ENCODE peak calls at places on chromosomes 1 and 21, in ten cellular contexts. B is nephron progenitor cell; R is RPMI8226; K is activated T-cell treated with anti-CD3 and anti-CD28 coated beads for 24 hours; N is progenitor cell of endocrine pancreas; L is NCI-H1092 treated with DMSO at 0.1 percent for 48 hours; C is heart right ventricle; I is ELR; Y is activated naive CD4-positive, alpha-beta T cell; A is stimulated activated CD4-positive, alpha-beta T cell treated with anti-CD3 and anti-CD28 coated beads, Interleukin-12 subunit alpha, Interleukin-12 subunit beta, amount 100 ng/mL, for 4 hours. U is an unnamed sample.

GRCh38 chr1:59738591-59739015 is 76.1 kb upstream of the HOOK1 start:
- DNase-seq in L (no peak), C (no peak), R (no peak), I (peak), K (no peak), A (no peak), Y (no peak), N (no peak), B (no peak), U (no peak)

GRCh38 chr1:203076031-203076511 is 9.7 kb downstream of the MYOG start:
- DNase-seq in A (no peak), I (no peak), K (no peak), C (no peak), N (no peak), B (no peak), Y (no peak), R (no peak), L (no peak), U (no peak)

GRCh38 chr1:70509996-70510876 is 99.2 kb downstream of the CTH start:
- DNase-seq in B (no peak), C (no peak), L (peak), K (no peak), R (peak), A (no peak), I (peak), N (no peak), Y (no peak), U (peak)

GRCh38 chr1:6269271-6269996 is 8.5 kb upstream of the GPR153 start:
- DNase-seq in R (no peak), N (no peak), A (no peak), I (no peak), Y (no peak), K (no peak), B (no peak), C (no peak), L (no peak), U (no peak)

GRCh38 chr1:231421616-231421970 is 494 bp downstream of the EGLN1 start:
- DNase-seq in N (no peak), C (peak), I (peak), L (peak), Y (peak), A (peak), K (peak), B (peak), R (peak), U (no peak)

GRCh38 chr1:201361652-201362504 is 15.6 kb downstream of the TNNT2 start:
- DNase-seq in R (peak), N (peak), I (peak), K (no peak), L (peak), A (no peak), Y (no peak), C (no peak), B (peak), U (no peak)

GRCh38 chr1:31064685-31065309 is 720 bp downstream of the PUM1 start:
- DNase-seq in I (peak), C (no peak), N (no peak), Y (peak), L (peak), R (no peak), B (no peak), A (no peak), K (no peak), U (no peak)

GRCh38 chr1:150022357-150022756 is 11.8 kb upstream of the OTUD7B start:
- DNase-seq in L (no peak), K (no peak), B (no peak), Y (no peak), C (no peak), A (no peak), N (no peak), I (no peak), R (peak), U (no peak)

GRCh38 chr1:94056996-94057395 is 64.0 kb downstream of the ABCA4 start:
- DNase-seq in R (no peak), I (no peak), A (no peak), B (no peak), Y (no peak), N (no peak), L (no peak), C (no peak), K (no peak), U (no peak)

GRCh38 chr1:32989160-32989894 is 24.7 kb upstream of the RNF19B start:
- DNase-seq in I (peak), L (no peak), A (no peak), K (no peak), N (no peak), R (peak), C (peak), Y (no peak), B (no peak), U (no peak)

GRCh38 chr1:149899460-149900284 is at the start of gene BOLA1:
- DNase-seq in B (peak), C (peak), Y (peak), L (peak), N (peak), K (peak), R (peak), A (peak), I (peak), U (peak)

GRCh38 chr1:33360367-33360766 is 39.5 kb upstream of the A3GALT2 start:
- DNase-seq in R (no peak), I (no peak), C (no peak), K (no peak), Y (no peak), B (no peak), N (no peak), L (no peak), A (no peak), U (no peak)

GRCh38 chr1:204883405-204883804 is 12.7 kb downstream of the NFASC start:
- DNase-seq in K (no peak), N (no peak), A (no peak), Y (no peak), I (no peak), B (peak), L (no peak), C (no peak), R (no peak), U (no peak)

GRCh38 chr1:2412773-2413494 is 570 bp upstream of the PEX10 start:
- DNase-seq in L (no peak), B (peak), N (no peak), C (peak), K (no peak), R (peak), A (peak), I (peak), Y (no peak), U (no peak)

GRCh38 chr1:228198977-228199590 is 8.8 kb upstream of the OBSCN start:
- DNase-seq in L (no peak), R (no peak), Y (no peak), N (no peak), A (no peak), B (no peak), C (no peak), K (no peak), I (peak), U (no peak)

GRCh38 chr1:165827199-165828102 is at the start of gene UCK2:
- DNase-seq in Y (peak), L (peak), R (peak), N (peak), K (peak), A (peak), B (peak), I (peak), C (peak), U (no peak)

GRCh38 chr1:111281411-111281810 is 9.2 kb upstream of the CHIA start:
- DNase-seq in L (no peak), A (no peak), C (no peak), Y (no peak), N (no peak), I (no peak), R (no peak), K (no peak), B (no peak), U (no peak)

GRCh38 chr1:76291737-76292136 is 217.2 kb downstream of the ST6GALNAC3 start:
- DNase-seq in L (no peak), K (no peak), B (no peak), N (no peak), C (no peak), I (no peak), R (no peak), Y (no peak), A (no peak), U (no peak)

GRCh38 chr1:147622731-147623130 is 47.6 kb downstream of the ACP6 start:
- DNase-seq in B (no peak), R (no peak), L (no peak), I (no peak), Y (no peak), A (no peak), N (no peak), C (no peak), K (no peak), U (no peak)

GRCh38 chr1:94656982-94657381 is 115.4 kb upstream of the F3 start:
- DNase-seq in C (no peak), Y (no peak), R (no peak), N (no peak), A (no peak), B (no peak), K (no peak), I (no peak), L (no peak), U (no peak)

GRCh38 chr1:14613915-14614314 is 15.4 kb downstream of the KAZN start:
- DNase-seq in B (no peak), K (no peak), C (no peak), I (no peak), R (no peak), L (no peak), A (no peak), Y (no peak), N (no peak), U (no peak)

GRCh38 chr21:46130721-46131720 is 24.4 kb downstream of the FTCD start:
- DNase-seq in C (peak), R (no peak), Y (no peak), K (no peak), L (no peak), N (no peak), B (no peak), I (no peak), A (no peak), U (no peak)

U was measured in GM12864.